ENCODE peak calls at places on chromosome 4, in five cellular contexts. M is ovary, Y is Caco-2, A is transverse colon, I is ascending aorta. V is an unnamed sample. For H3K27me3 and H3K36me3, the result is how much of the 10 kb centered on the place peaks cover.

GRCh38 chr4:4541040-4541631 is 712 bp downstream of the STX18 start:
- DNase-seq in I (no peak), Y (peak), A (peak), M (no peak), V (no peak)

GRCh38 chr4:80361329-80361900 is 25.9 kb downstream of the CFAP299 start:
- DNase-seq in Y (no peak), A (no peak), M (no peak), I (no peak), V (no peak)

GRCh38 chr4:168859888-168860694 is 150.0 kb downstream of the CBR4 start:
- DNase-seq in A (no peak), M (no peak), Y (no peak), I (no peak), V (peak)

GRCh38 chr4:8427262-8427661 is 13.3 kb downstream of the ACOX3 start:
- DNase-seq in A (no peak), M (no peak), I (no peak), Y (no peak), V (no peak)

GRCh38 chr4:173651651-173652282 is 121.7 kb upstream of the HAND2 start:
- DNase-seq in M (no peak), Y (no peak), A (no peak), I (no peak), V (no peak)

GRCh38 chr4:5198586-5198985 is 147.3 kb downstream of the STK32B start:
- DNase-seq in I (no peak), A (no peak), Y (no peak), M (no peak), V (no peak)

GRCh38 chr4:37836838-37837413 is 10.4 kb downstream of the PGM2 start:
- DNase-seq in M (no peak), I (no peak), Y (no peak), A (no peak), V (no peak)

GRCh38 chr4:7214359-7214758 is 22.0 kb downstream of the SORCS2 start:
- DNase-seq in M (no peak), Y (no peak), A (no peak), I (no peak), V (no peak)

GRCh38 chr4:27350161-27350560 is 489.5 kb downstream of the STIM2 start:
- DNase-seq in M (no peak), I (no peak), A (no peak), Y (no peak), V (peak)

GRCh38 chr4:31187979-31188378 is 467.8 kb downstream of the PCDH7 start:
- DNase-seq in A (no peak), Y (no peak), M (no peak), I (no peak), V (no peak)

GRCh38 chr4:187387709-187388108 is 607.9 kb upstream of the ZFP42 start:
- DNase-seq in M (no peak), Y (no peak), A (no peak), I (no peak), V (no peak)

GRCh38 chr4:7172508-7172907 is 19.8 kb upstream of the SORCS2 start:
- DNase-seq in M (no peak), Y (no peak), A (no peak), I (no peak), V (no peak)

GRCh38 chr4:8376361-8377102 is 64.0 kb downstream of the ACOX3 start:
- DNase-seq in A (no peak), I (no peak), M (no peak), Y (no peak), V (no peak)

GRCh38 chr4:153792893-153793227 is 4.0 kb upstream of the SFRP2 start:
- DNase-seq in I (no peak), Y (no peak), M (no peak), A (no peak), V (no peak)

GRCh38 chr4:123444298-123444731 is 47.7 kb downstream of the SPRY1 start:
- DNase-seq in I (no peak), M (no peak), A (peak), Y (peak), V (peak)

GRCh38 chr4:33850503-33850902 is 2393.8 kb downstream of the ARAP2 start:
- DNase-seq in A (no peak), M (no peak), Y (no peak), I (no peak), V (no peak)

GRCh38 chr4:47468686-47469365 is 5.3 kb upstream of the COMMD8 start:
- DNase-seq in I (no peak), M (no peak), Y (no peak), A (no peak), V (no peak)

GRCh38 chr4:38266616-38267015 is 306.4 kb downstream of the PTTG2 start:
- DNase-seq in I (peak), A (peak), Y (no peak), M (no peak), V (peak)

GRCh38 chr4:122163301-122163700 is 11.2 kb downstream of the BLTP1 start:
- DNase-seq in Y (no peak), I (no peak), M (no peak), A (no peak), V (no peak)

GRCh38 chr4:13368262-13368661 is 115.9 kb downstream of the RAB28 start:
- DNase-seq in I (no peak), M (no peak), Y (no peak), A (no peak), V (no peak)

GRCh38 chr4:80153800-80154546 is 43.3 kb upstream of the PRDM8 start:
- DNase-seq in Y (no peak), M (no peak), A (no peak), I (no peak), V (no peak)

GRCh38 chr4:23763559-23763958 is 126.3 kb downstream of the PPARGC1A start:
- DNase-seq in A (peak), I (no peak), M (no peak), Y (no peak), V (no peak)

GRCh38 chr4:52052475-52052780 is 1.3 kb downstream of the SPATA18 start:
- DNase-seq in M (no peak), Y (no peak), I (peak), A (no peak), V (no peak)
- H3K27me3 ChIP-seq in M (under half), Y (under half), I (under half), A (under half), V (under half)

DNA sequence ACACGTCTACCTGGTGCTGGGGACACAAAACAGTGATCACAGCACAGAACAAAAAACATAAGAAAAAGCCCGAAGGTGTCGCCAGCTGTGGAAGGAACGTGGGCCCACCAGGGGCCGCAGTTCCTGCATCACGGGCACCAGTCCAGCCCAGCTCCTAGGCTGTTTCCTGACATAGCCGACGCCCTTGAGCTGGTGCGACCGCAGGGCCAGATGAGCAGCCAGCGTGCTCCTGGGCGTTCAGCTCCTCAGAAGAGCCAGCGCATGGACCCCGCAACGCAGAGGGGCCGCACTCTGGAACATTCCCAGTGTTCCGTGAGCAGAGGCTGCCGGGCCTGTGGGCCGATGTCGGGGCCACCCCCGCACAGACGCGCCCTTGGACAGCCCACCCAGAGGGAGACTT is 44.1 kb downstream of the GAK start:
- DNase-seq in A (no peak), I (no peak), Y (no peak), M (no peak), V (no peak)
- H3K36me3 ChIP-seq in A (under half), I (half or more), Y (under half), M (under half), V (under half)

GRCh38 chr4:185637162-185637875 is 102.0 kb upstream of the PDLIM3 start:
- DNase-seq in I (no peak), Y (no peak), M (no peak), A (no peak), V (no peak)
- H3K4me3 ChIP-seq in I (no peak), Y (no peak), M (no peak), A (no peak), V (no peak)

DNA sequence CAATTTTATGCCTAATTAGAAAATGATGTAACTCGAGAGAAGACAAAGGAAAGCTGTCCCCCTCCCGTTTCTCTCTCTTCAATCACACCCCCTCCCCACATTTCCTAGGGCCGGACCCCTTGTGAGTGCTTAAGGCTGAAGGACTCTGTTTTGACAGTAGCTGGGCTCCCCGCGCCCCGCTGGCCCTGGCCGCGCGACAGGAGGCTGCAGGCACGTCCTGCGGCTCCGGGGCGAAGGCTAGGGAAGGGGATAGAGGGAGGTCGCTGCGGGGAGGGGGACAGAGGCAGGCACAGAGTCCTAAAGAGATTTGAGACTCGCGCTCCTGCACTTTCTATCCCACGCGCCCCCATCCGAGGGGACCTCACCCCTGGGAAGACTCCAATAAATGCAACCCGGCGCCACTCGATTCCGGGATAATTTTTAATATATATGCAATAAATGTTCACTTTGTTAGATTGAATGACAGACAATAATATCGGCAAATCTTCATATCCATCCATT is 56.2 kb upstream of the TMEM33 start:
- DNase-seq in M (no peak), A (no peak), Y (no peak), I (no peak), V (no peak)
- H3K27me3 ChIP-seq in M (under half), A (half or more), Y (under half), I (under half), V (half or more)

DNA sequence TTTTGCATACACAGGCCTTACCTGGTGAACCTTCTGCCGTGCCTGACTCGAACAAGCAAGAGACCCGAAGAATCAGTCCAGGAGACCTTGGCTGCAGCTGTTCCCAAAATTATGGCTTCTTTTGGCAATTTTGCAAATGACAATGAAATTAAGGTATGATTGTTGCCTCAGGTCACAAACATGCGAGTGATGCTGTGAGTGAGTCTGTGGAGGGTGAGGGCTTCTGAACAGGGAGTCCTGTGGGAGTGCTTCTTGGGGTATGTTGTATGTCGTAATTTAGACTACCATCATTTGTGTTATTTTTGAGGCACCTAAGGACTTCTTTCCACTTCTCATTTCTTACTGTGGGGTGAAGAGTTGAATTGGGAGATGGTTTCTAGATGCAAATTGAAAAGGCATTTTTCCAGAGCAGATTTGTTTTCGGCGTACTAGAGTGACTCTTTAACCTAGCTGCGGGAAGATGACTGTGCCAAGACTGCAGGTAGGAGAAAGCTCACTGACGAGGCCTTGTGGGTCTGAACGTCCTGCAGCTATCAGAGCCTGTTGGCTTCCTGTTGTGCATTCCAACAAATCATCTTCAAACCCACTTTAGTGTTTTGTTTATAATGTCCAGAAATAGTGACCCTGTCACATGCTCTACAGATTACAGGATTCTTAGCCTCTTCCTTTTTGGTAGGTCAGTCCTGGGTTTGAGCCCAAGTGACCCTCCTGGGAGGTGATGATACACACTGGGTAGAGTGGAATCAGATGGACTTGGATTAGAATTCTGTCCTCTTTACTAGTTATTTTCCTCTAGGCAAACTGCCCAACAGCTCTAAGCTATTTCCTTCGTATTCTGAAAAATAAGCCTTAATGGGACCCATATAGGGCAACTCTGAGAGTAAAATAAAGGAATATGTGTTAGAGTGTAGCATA is 33.0 kb downstream of the HTT start:
- DNase-seq in I (no peak), M (no peak), Y (no peak), A (no peak), V (no peak)
- H3K36me3 ChIP-seq in I (half or more), M (under half), Y (under half), A (under half), V (under half)

GRCh38 chr4:86356831-86357230 is 3.0 kb downstream of the MAPK10 start:
- DNase-seq in A (no peak), I (no peak), Y (no peak), M (no peak), V (no peak)
- H3K4me3 ChIP-seq in A (no peak), I (no peak), Y (no peak), M (no peak), V (no peak)

GRCh38 chr4:108166038-108166437 is 2.7 kb downstream of the LEF1 start:
- DNase-seq in I (no peak), Y (no peak), A (no peak), M (no peak), V (no peak)
- H3K27me3 ChIP-seq in I (under half), Y (under half), A (half or more), M (under half), V (under half)

GRCh38 chr4:67535280-67535840 is 9.9 kb downstream of the CENPC start:
- DNase-seq in A (no peak), I (no peak), M (no peak), Y (no peak), V (no peak)
- H3K36me3 ChIP-seq in A (half or more), I (half or more), M (under half), Y (under half), V (under half)

DNA sequence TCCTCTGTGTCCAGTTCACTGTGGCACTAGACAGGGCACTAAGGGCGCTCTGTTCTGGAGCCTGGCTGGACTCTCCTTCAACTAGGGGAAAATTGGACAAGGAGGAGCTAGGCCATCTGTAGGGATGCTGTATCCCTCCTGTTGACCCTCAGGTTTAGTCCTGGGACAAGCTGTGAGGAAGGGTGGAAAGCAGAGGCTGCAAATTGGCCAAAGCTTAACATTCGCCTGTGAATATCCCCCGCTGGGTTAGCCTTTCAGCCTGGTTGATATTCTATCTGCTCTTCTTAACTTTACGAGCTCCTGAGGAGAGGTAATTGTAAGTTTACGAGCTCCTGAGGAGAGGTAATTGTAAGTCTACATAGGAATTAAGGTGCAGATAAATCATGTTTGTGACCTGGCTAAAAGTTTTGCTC is 64.3 kb upstream of the ENPEP start:
- DNase-seq in I (no peak), M (no peak), A (peak), Y (peak), V (no peak)
- H3K4me3 ChIP-seq in I (no peak), M (no peak), A (no peak), Y (peak), V (no peak)